ENCODE peak calls at places on chromosomes 4 and X, in ten cellular contexts. S is T-helper 17 cell; F is CD4-positive, CD25-positive, alpha-beta regulatory T cell; G is stimulated activated naive CD8-positive, alpha-beta T cell treated with anti-CD3 and anti-CD28 coated beads, Interleukin-15, amount 100 ng/mL, for 72 hours; Q is foreskin keratinocyte; D is naive thymus-derived CD8-positive, alpha-beta T cell; X is activated T-cell treated with anti-CD3 and anti-CD28 coated beads, Interleukin-2, amount 50 U/mL, for 4 hours; I is sciatic nerve; O is GM23338; Z is stimulated activated naive B cell treated with anti-CD40 and anti-IgM and Interleukin-4, amounts not matched to agents 10 μg/mL and 1 μg/mL and 100 μg/mL, for 72 hours. H is an unnamed sample.

GRCh38 chr4:174383783-174384182 is 100.1 kb downstream of the CEP44 start:
- ATAC-seq in S (no peak), F (no peak), G (no peak), Q (no peak), D (no peak), X (no peak), I (no peak), O (no peak), Z (no peak), H (no peak)

GRCh38 chr4:165839615-165840333 is 33.3 kb upstream of the TLL1 start:
- ATAC-seq in S (no peak), F (no peak), G (no peak), Q (peak; percentile 84), D (no peak), X (no peak), I (no peak), O (no peak), Z (no peak), H (no peak)

GRCh38 chr4:102807345-102807744 is 20.0 kb downstream of the UBE2D3 start:
- ATAC-seq in S (no peak), F (no peak), G (no peak), Q (no peak), D (no peak), X (no peak), I (no peak), O (no peak), Z (no peak), H (no peak)

GRCh38 chrX:71958281-71958675 is 47.6 kb downstream of the NHSL2 start:
- ATAC-seq in S (no peak), F (no peak), G (no peak), Q (no peak), D (no peak), X (no peak), I (no peak), O (peak; percentile 43), Z (no peak), H (no peak)

GRCh38 chr4:113708250-113708649 is 53.3 kb downstream of the CAMK2D start:
- ATAC-seq in S (no peak), F (no peak), G (no peak), Q (no peak), D (no peak), X (no peak), I (no peak), O (no peak), Z (peak; percentile 73), H (peak; percentile 48)

GRCh38 chr4:2047031-2047660 is 12.0 kb upstream of the NAT8L start:
- ATAC-seq in S (no peak), F (no peak), G (no peak), Q (no peak), D (no peak), X (no peak), I (no peak), O (peak; percentile 30), Z (no peak), H (no peak)

GRCh38 chr4:152510349-152511147 is 25.3 kb downstream of the FBXW7 start:
- ATAC-seq in S (peak; percentile 55), F (no peak), G (no peak), Q (no peak), D (no peak), X (peak; percentile 41), I (no peak), O (no peak), Z (no peak), H (no peak)

GRCh38 chrX:110442631-110443030 is 84.0 kb downstream of the RTL9 start:
- ATAC-seq in S (no peak), F (no peak), G (peak; percentile 60), Q (peak; percentile 67), D (no peak), X (no peak), I (no peak), O (peak; percentile 87), Z (peak; percentile 73), H (no peak)

GRCh38 chrX:68842781-68843581 is 14.2 kb downstream of the EFNB1 start:
- ATAC-seq in S (no peak), F (no peak), G (no peak), Q (peak; percentile 72), D (no peak), X (no peak), I (peak; percentile 44), O (no peak), Z (no peak), H (no peak)

GRCh38 chr4:105542032-105542431 is 10.4 kb upstream of the ARHGEF38 start:
- ATAC-seq in S (no peak), F (no peak), G (no peak), Q (no peak), D (no peak), X (no peak), I (no peak), O (no peak), Z (no peak), H (no peak)